ENCODE peak calls at places on chromosomes 7 and 10, in eight cellular contexts. N is tibial artery, T is Panc1, R is left lung, Y is AG04450, S is right cardiac atrium, X is cardiac muscle cell, Q is adrenal gland. I is an unnamed sample.

GRCh38 chr7:80279760-80280159 is 145.1 kb downstream of the GNAI1 start:
- DNase-seq in R (no peak), Y (no peak), S (no peak), N (no peak), X (peak), T (no peak), Q (peak), I (no peak)

GRCh38 chr7:45985902-45986301 is 64.8 kb upstream of the IGFBP3 start:
- DNase-seq in Q (no peak), X (peak), R (no peak), T (no peak), S (no peak), Y (peak), N (no peak), I (no peak)

GRCh38 chr7:23024454-23024853 is 10.5 kb upstream of the HYCC1 start:
- DNase-seq in Y (no peak), S (no peak), Q (no peak), N (no peak), X (no peak), R (no peak), T (no peak), I (no peak)

GRCh38 chr7:23247101-23247601 is 576 bp downstream of the GPNMB start:
- DNase-seq in T (no peak), X (peak), N (no peak), S (no peak), Y (no peak), R (no peak), Q (no peak), I (no peak)

GRCh38 chr10:113175756-113176651 is 226.0 kb downstream of the TCF7L2 start:
- DNase-seq in N (no peak), S (no peak), T (no peak), Y (no peak), Q (no peak), X (peak), R (no peak), I (no peak)

GRCh38 chr7:105996860-105997737 is 34.0 kb downstream of the CDHR3 start:
- DNase-seq in Y (no peak), X (no peak), S (no peak), T (no peak), N (peak), R (no peak), Q (no peak), I (no peak)

GRCh38 chr7:113119429-113119828 is 1.1 kb upstream of the SMIM30 start:
- DNase-seq in Q (no peak), X (no peak), T (no peak), R (no peak), S (no peak), N (no peak), Y (no peak), I (no peak)

GRCh38 chr7:127392182-127392565 is 334 bp downstream of the ZNF800 start:
- DNase-seq in R (peak), T (no peak), Q (peak), S (peak), X (peak), Y (no peak), N (peak), I (no peak)

GRCh38 chr7:37297546-37297945 is 151.1 kb downstream of the ELMO1 start:
- DNase-seq in Q (no peak), R (no peak), N (no peak), S (no peak), Y (no peak), T (no peak), X (peak), I (no peak)
- H3K27ac ChIP-seq in Q (no peak), R (no peak), N (no peak), S (no peak), Y (no peak), T (no peak), X (no peak), I (no peak)

GRCh38 chr7:108248821-108249220 is 118.7 kb upstream of the LAMB4 start:
- DNase-seq in Y (no peak), R (no peak), N (no peak), T (no peak), X (no peak), Q (no peak), S (no peak), I (no peak)

GRCh38 chr7:108246227-108246837 is 116.2 kb upstream of the LAMB4 start:
- DNase-seq in S (no peak), T (peak), Q (peak), N (no peak), Y (peak), X (peak), R (no peak), I (peak)

GRCh38 chr7:108249458-108249857 is 119.3 kb upstream of the LAMB4 start:
- DNase-seq in S (no peak), Y (no peak), N (no peak), X (no peak), Q (no peak), R (no peak), T (no peak), I (no peak)

GRCh38 chr7:108248418-108248817 is 118.3 kb upstream of the LAMB4 start:
- DNase-seq in Q (no peak), Y (no peak), R (no peak), X (no peak), T (no peak), S (no peak), N (no peak), I (no peak)

GRCh38 chr7:108247646-108248045 is 117.5 kb upstream of the LAMB4 start:
- DNase-seq in R (no peak), Y (no peak), X (peak), T (no peak), N (no peak), Q (no peak), S (no peak), I (peak)
- H3K27ac ChIP-seq in R (no peak), Y (no peak), X (no peak), T (no peak), N (no peak), Q (no peak), S (no peak), I (peak)

DNA sequence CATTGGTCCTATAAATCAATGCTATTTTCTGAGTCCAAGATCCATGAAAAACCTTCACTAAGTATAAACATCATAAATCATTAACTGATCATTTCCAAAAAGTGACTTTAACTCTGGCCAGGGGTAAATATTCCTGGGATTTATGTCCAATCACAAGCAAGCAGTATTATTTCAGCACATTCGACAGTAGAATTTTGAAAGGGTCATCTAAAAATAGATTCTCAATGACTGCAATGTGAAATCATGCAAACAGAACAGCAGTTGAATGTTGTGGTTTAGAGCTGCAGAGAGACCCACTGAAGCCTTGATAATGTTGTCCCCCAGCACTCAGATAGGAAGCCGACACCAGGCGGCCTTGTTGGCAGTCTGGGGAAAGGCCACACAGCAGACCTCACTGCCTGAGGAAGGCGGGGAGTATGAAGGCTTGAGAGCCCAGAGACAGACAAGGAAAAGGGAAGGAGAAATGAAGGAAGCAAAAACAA is 38.1 kb downstream of the FAM107B start:
- DNase-seq in R (no peak), T (no peak), Q (no peak), Y (peak), S (peak), N (no peak), X (peak), I (no peak)
- H3K27ac ChIP-seq in R (peak), T (no peak), Q (peak), Y (peak), S (no peak), N (peak), X (peak), I (no peak)

DNA sequence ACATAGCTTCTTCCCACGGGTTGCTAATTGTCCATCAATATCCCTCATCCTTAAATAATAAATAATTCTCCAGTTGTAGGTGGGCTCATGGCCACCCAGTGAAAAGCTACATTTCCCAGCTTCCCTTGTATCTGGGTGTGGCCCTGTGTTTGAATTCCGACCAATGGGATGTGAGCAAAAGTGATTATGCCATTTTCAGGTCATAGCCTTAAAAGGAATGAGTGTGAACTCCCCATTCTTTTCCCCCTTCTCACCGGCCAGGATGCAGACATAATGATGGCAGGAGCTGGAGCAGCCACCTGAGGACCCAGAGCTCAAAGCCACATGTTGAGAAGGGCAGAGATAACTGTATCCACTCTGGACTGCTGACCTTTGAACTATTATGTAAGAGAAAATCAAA is 30.3 kb upstream of the CALU start:
- DNase-seq in X (no peak), Q (no peak), S (no peak), R (no peak), T (no peak), N (no peak), Y (no peak), I (no peak)
- H3K27ac ChIP-seq in X (no peak), Q (no peak), S (no peak), R (no peak), T (no peak), N (no peak), Y (no peak), I (no peak)

DNA sequence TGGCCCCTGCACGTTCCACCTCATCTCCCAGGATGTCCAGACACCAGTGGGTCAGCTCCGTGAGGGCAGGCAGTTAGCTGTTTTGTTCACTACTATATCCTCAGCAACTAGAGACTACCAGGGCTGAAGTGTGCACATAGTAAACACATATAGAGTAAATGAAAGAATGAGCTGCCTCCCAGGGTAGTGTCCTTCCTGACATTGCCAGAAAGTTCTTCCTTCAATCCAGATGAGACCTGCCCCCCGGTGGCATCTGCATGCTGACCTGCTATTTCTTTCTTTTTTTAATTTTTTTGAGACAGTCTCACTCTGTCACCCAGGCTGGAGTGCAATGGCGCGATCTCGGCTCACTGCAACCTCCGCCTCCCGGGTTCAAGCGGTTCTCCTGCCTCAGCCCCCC is 14.0 kb upstream of the ARPC1A start:
- DNase-seq in R (no peak), S (no peak), Y (no peak), N (no peak), T (no peak), Q (no peak), X (no peak), I (no peak)
- H3K27ac ChIP-seq in R (no peak), S (no peak), Y (no peak), N (peak), T (no peak), Q (no peak), X (no peak), I (no peak)

GRCh38 chr7:5394264-5395105 is 29.1 kb downstream of the TNRC18 start:
- DNase-seq in T (no peak), Q (no peak), Y (no peak), X (no peak), R (no peak), S (no peak), N (no peak), I (no peak)

GRCh38 chr7:5396542-5396941 is 27.1 kb downstream of the TNRC18 start:
- DNase-seq in R (no peak), N (no peak), X (peak), Q (no peak), S (no peak), Y (no peak), T (no peak), I (no peak)

GRCh38 chr7:5395246-5395645 is 28.4 kb downstream of the TNRC18 start:
- DNase-seq in N (no peak), S (no peak), Q (no peak), X (no peak), R (no peak), Y (no peak), T (no peak), I (no peak)

GRCh38 chr7:5396999-5397656 is 26.5 kb downstream of the TNRC18 start:
- DNase-seq in Y (peak), T (no peak), S (peak), N (peak), Q (peak), X (peak), R (peak), I (peak)

DNA sequence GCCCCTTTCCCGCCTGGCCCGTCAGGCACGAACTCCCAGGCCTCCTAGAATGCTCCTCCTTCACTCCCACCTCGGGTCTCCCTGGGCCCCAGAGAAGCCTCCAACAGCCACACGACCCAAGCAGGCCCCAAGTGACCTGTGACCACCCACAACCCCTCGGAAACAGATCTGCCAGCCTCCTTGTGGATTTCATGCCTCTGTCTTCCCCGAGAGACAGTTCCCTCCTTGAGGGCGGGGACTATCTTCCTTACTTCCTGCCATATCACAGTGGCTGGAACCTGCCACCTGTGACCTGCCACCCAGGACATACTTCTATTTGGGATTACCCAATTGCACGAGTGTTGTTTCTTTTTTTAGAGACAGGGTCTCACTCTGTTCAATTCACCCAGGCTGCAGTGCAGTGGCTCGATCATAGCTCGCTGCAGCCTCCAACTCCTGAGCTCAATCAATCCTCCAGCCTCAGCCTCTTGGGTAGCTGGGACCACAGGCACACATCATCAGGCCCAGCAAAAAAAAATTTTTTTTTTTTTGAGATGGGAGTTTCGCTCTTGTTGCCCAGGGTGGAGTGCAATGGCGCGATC is 25.9 kb downstream of the TNRC18 start:
- DNase-seq in R (no peak), X (no peak), S (no peak), T (no peak), Y (no peak), Q (no peak), N (no peak), I (no peak)
- H3K27ac ChIP-seq in R (peak), X (no peak), S (no peak), T (peak), Y (peak), Q (no peak), N (no peak), I (peak)

GRCh38 chr10:86880971-86881370 is 76.4 kb downstream of the MMRN2 start:
- DNase-seq in T (no peak), X (no peak), Y (no peak), Q (no peak), R (no peak), S (no peak), N (no peak), I (no peak)
- H3K27ac ChIP-seq in T (no peak), X (no peak), Y (no peak), Q (no peak), R (no peak), S (no peak), N (no peak), I (no peak)

I was measured in epithelial cell of prostate.